ENCODE peak calls at places on chromosomes 11 and 22, in four cellular contexts. L, D, S and Z are unnamed samples.

GRCh38 chr11:121479839-121480238 is 27.1 kb upstream of the SORL1-AS1 start:
- DNase-seq in L (peak; percentile 24), S (no peak), D (no peak), Z (no peak)

GRCh38 chr11:122656631-122657101 is 1.1 kb downstream of the UBASH3B start:
- DNase-seq in S (peak; percentile 15), L (peak; percentile 24), D (peak; percentile 13), Z (peak; percentile 44)

GRCh38 chr22:41919357-41920224 is 4.7 kb upstream of the SHISA8 start:
- DNase-seq in D (peak; percentile 39), L (peak; percentile 75), S (peak; percentile 20), Z (peak; percentile 63)

GRCh38 chr11:88377661-88378060 is 40.1 kb upstream of the CTSC start:
- DNase-seq in S (no peak), D (no peak), L (no peak), Z (no peak)

GRCh38 chr22:33210129-33210784 is 152.1 kb upstream of the SYN3 start:
- DNase-seq in L (peak; percentile 65), S (no peak), D (no peak), Z (peak; percentile 19)

GRCh38 chr11:22069844-22070243 is 123.0 kb upstream of the ANO5 start:
- DNase-seq in D (no peak), S (no peak), L (no peak), Z (no peak)

GRCh38 chr11:120738516-120739046 is 227.0 kb downstream of the GRIK4 start:
- DNase-seq in S (no peak), D (no peak), L (no peak), Z (no peak)

GRCh38 chr11:44548032-44548695 is 17.3 kb upstream of the CD82 start:
- DNase-seq in D (no peak), S (no peak), L (no peak), Z (no peak)

GRCh38 chr11:2582958-2583604 is 116.7 kb downstream of the KCNQ1OT1 start:
- DNase-seq in D (no peak), S (no peak), L (no peak), Z (peak; percentile 7)

GRCh38 chr11:70230151-70230839 is 27.2 kb downstream of the FADD start:
- DNase-seq in D (no peak), S (no peak), L (no peak), Z (no peak)

GRCh38 chr11:59199546-59200420 is 12.9 kb downstream of the MPEG1 start:
- DNase-seq in S (no peak), L (no peak), D (no peak), Z (no peak)

GRCh38 chr22:24201681-24202590 is 20.6 kb downstream of the SUSD2 start:
- DNase-seq in L (no peak), S (no peak), D (no peak), Z (no peak)

GRCh38 chr22:24208012-24208749 is 26.9 kb downstream of the SUSD2 start:
- DNase-seq in L (no peak), S (peak; percentile 80), D (peak; percentile 86), Z (peak; percentile 79)

GRCh38 chr22:24209016-24209415 is 27.7 kb downstream of the SUSD2 start:
- DNase-seq in L (no peak), D (no peak), S (no peak), Z (no peak)

GRCh38 chr22:24207264-24208011 is 26.2 kb downstream of the SUSD2 start:
- DNase-seq in D (no peak), L (no peak), S (no peak), Z (no peak)

DNA sequence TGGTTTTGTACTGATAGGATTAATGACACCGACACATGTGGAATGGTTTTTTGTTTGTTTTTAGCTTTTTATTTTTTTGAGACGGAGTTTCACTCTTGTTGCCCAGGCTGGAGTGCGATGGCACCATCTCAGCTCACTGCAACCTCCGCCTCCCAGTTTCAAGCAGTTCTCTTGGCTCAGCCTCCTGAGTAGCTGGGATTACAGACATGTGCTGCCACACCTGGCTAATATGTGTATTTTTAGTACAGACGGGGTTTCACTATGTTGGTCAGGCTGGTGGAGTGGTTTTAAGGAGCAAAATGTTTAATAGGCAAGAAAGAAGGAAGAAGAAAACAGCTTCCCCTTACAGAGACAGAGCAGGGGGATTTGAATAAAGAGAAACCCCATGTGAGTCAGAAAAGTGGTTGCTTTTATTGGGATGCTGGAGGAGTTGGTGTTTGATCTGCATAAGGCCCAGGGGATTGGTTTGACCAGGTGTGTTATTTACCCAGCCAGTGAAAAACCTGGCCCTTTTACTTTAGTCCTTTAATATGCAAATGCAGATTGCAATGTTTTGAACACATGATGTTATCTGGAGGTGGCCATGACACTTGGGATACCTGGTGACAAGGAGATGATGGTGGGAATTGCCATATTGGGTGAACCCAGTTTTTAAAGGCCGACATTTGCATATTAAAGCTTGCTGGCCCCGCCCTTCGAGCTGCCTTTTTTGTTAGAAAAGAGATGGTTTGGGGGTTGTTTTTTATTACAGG is 24.3 kb downstream of the SUSD2 start:
- DNase-seq in S (no peak), L (no peak), D (no peak), Z (peak; percentile 28)
- H3K4me1 ChIP-seq in S (peaks cover 26% of the 10 kb centered on the region), L (no peaks in the 10 kb centered on the region), D (peaks cover 10% of the 10 kb centered on the region), Z (peaks cover 32% of the 10 kb centered on the region)

DNA sequence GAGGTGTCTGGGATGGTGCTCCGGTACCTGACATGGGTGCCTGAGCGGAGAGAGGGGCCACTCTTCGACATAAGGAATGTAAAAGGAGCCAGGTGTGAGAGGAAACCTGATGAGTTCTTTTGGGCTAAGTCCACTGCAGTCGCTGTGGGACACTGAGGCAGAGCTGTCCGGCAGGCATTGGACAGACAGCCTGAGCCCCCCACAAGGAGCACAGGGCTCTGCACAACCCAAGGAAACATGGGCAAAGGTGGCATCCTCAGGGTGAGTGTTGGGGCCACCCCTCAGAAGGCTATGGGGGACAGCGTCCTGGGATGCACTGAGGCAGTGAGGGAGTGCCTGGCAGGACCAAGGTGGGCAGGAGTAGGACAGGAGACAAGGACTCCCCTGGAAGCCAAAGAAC is 57.7 kb upstream of the EMID1 start:
- DNase-seq in D (no peak), S (no peak), L (no peak), Z (no peak)
- H3K4me1 ChIP-seq in D (peaks cover 4% of the 10 kb centered on the region), S (peaks cover 19% of the 10 kb centered on the region), L (peaks cover 26% of the 10 kb centered on the region), Z (no peaks in the 10 kb centered on the region)

DNA sequence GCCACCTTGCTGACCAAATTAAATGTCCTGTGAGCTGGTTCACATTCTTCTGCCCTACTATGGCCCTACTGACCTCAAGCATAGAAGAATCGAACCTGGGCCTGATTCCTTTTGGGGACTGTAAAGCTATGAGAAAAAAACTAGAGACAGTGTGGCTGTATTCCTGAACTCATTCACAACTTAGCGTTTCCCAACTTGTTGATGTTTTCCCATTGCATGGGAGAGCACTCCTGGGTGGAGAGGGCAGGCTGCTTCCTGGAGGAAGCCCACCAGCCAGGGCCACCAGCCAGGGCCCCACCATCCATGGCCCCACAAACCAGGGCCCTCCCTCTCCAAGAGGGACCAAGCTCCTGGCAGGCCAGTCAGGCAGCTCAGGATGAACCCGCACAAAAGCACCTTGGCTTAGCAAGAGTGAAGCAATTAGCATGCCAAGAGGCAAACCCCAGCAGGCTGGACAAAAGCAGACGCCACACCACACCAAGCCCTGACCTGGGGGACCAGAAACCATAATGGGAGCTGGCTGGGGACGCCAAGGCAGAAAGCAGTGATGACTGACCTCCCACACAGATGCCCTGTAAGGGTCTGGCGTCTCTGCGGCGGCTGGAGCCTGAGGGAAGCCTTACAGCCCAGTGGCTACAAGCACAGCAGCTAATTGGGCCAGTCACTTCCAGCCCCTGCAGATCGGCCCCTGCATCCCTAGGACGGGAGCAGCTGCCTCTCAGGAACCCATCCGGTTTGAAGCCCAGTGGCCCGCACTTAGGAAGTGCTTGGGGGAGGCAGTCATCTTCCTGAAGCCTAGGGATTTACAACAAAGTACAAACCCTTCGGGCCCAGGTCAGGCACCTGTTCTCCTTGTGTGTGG is 2.1 kb downstream of the CERK start:
- DNase-seq in D (no peak), S (no peak), L (no peak), Z (no peak)
- H3K4me1 ChIP-seq in D (peaks cover 8% of the 10 kb centered on the region), S (peaks cover 42% of the 10 kb centered on the region), L (peaks cover 35% of the 10 kb centered on the region), Z (peaks cover 72% of the 10 kb centered on the region)

GRCh38 chr22:26648011-26648497 is 9.3 kb upstream of the MIAT start:
- DNase-seq in L (no peak), D (no peak), S (no peak), Z (no peak)
- H3K4me1 ChIP-seq in L (peaks cover 6% of the 10 kb centered on the region), D (no peaks in the 10 kb centered on the region), S (peaks cover 5% of the 10 kb centered on the region), Z (peaks cover 5% of the 10 kb centered on the region)